ENCODE peak calls at places on chromosomes 16 and 17, in seven cellular contexts. M is fibroblast of villous mesenchyme; I is stimulated activated naive CD8-positive, alpha-beta T cell treated with anti-CD3 and anti-CD28 coated beads, Interleukin-15, Interleukin-2, amounts not matched to agents 100 U/mL and 50 U/mL, for 24 hours; C is activated naive CD8-positive, alpha-beta T cell treated with anti-CD3 and anti-CD28 coated beads for 36 hours; G is thoracic aorta; A is lung microvascular endothelial cell; Y is caudate nucleus. R is an unnamed sample.

GRCh38 chr17:614637-615546 is 99.7 kb downstream of the VPS53 start:
- DNase-seq in C (no peak), Y (no peak), A (no peak), M (peak), I (no peak), G (no peak), R (no peak)

GRCh38 chr17:1180958-1181768 is 1.4 kb upstream of the ABR start:
- DNase-seq in Y (peak), G (no peak), M (no peak), C (no peak), A (no peak), I (peak), R (peak)

GRCh38 chr16:58243528-58244004 is 45.7 kb upstream of the CSNK2A2 start:
- DNase-seq in M (no peak), C (no peak), A (no peak), Y (no peak), G (no peak), I (no peak), R (no peak)

GRCh38 chr17:76382803-76383644 is 1.4 kb upstream of the SPHK1 start:
- DNase-seq in A (peak), I (peak), Y (no peak), M (peak), C (peak), G (no peak), R (no peak)

GRCh38 chr16:1159973-1160772 is 7.3 kb downstream of the CACNA1H start:
- DNase-seq in G (no peak), M (peak), Y (no peak), I (no peak), C (no peak), A (no peak), R (no peak)

GRCh38 chr16:48206594-48207242 is 37.4 kb upstream of the LONP2 start:
- DNase-seq in I (no peak), M (no peak), Y (no peak), C (no peak), G (no peak), A (no peak), R (no peak)

GRCh38 chr17:348692-349425 is 3.7 kb downstream of the RPH3AL start:
- DNase-seq in Y (no peak), G (no peak), I (no peak), C (no peak), A (peak), M (peak), R (no peak)

GRCh38 chr17:56602292-56603130 is 9.0 kb downstream of the NOG start:
- DNase-seq in C (no peak), A (no peak), Y (no peak), M (no peak), G (no peak), I (no peak), R (no peak)

GRCh38 chr16:4537376-4538066 is 1.1 kb downstream of the CDIP1 start:
- DNase-seq in Y (no peak), I (peak), C (peak), M (peak), G (no peak), A (peak), R (no peak)

GRCh38 chr16:77564791-77565390 is 130.1 kb upstream of the ADAMTS18 start:
- DNase-seq in A (peak), C (no peak), M (peak), Y (no peak), G (no peak), I (no peak), R (no peak)

GRCh38 chr17:40111221-40112128 is 10.3 kb upstream of the MSL1 start:
- DNase-seq in C (peak), I (peak), Y (peak), G (peak), A (peak), M (peak), R (peak)

GRCh38 chr16:51538707-51539604 is 387.9 kb upstream of the SALL1 start:
- DNase-seq in M (peak), C (no peak), A (peak), I (no peak), Y (no peak), G (no peak), R (no peak)

GRCh38 chr17:7419833-7420610 is at the start of gene SPEM1:
- DNase-seq in Y (no peak), M (no peak), C (no peak), A (no peak), G (no peak), I (no peak), R (no peak)

GRCh38 chr16:71453051-71453450 is 9.0 kb downstream of the ZNF23 start:
- DNase-seq in C (no peak), M (peak), Y (no peak), I (no peak), G (no peak), A (no peak), R (no peak)

GRCh38 chr16:88013766-88014165 is 62.5 kb downstream of the BANP start:
- DNase-seq in Y (no peak), G (no peak), C (no peak), M (no peak), A (no peak), I (no peak), R (no peak)

GRCh38 chr17:80126449-80126715 is 20.5 kb downstream of the EIF4A3 start:
- DNase-seq in M (no peak), A (no peak), C (no peak), G (no peak), I (no peak), Y (no peak), R (no peak)

GRCh38 chr16:80527297-80527696 is 13.5 kb upstream of the DYNLRB2 start:
- DNase-seq in Y (no peak), I (peak), M (peak), G (no peak), A (peak), C (peak), R (no peak)